ENCODE peak calls at places on chromosome 15, in six cellular contexts. One of them, this sample, is unnamed.

GRCh38 chr15:77716632-77717343 is 84.1 kb upstream of the LINGO1 start:
- DNase-seq in SK-N-SH: peak
- DNase-seq in K562: no peak
- DNase-seq in GM12878: no peak
- DNase-seq in H1: no peak
- DNase-seq in HCT116: no peak
- DNase-seq in this sample: no peak

GRCh38 chr15:75149911-75150709 is 51.6 kb upstream of the C15orf39 start:
- DNase-seq in H1: no peak
- DNase-seq in K562: peak
- DNase-seq in HCT116: peak
- DNase-seq in GM12878: no peak
- DNase-seq in SK-N-SH: no peak
- DNase-seq in this sample: no peak

GRCh38 chr15:90711418-90711824 is 5.7 kb upstream of the BLM start:
- DNase-seq in K562: no peak
- DNase-seq in H1: no peak
- DNase-seq in GM12878: no peak
- DNase-seq in HCT116: no peak
- DNase-seq in SK-N-SH: no peak
- DNase-seq in this sample: no peak

GRCh38 chr15:44289352-44289790 is 852 bp downstream of the GOLM2 start:
- DNase-seq in K562: no peak
- DNase-seq in H1: no peak
- DNase-seq in HCT116: no peak
- DNase-seq in GM12878: no peak
- DNase-seq in SK-N-SH: no peak
- DNase-seq in this sample: no peak

GRCh38 chr15:59999064-59999377 is 5.1 kb upstream of the FOXB1 start:
- DNase-seq in K562: no peak
- DNase-seq in H1: no peak
- DNase-seq in GM12878: no peak
- DNase-seq in HCT116: no peak
- DNase-seq in SK-N-SH: peak
- DNase-seq in this sample: no peak

GRCh38 chr15:29343229-29343628 is 73.6 kb upstream of the NSMCE3 start:
- DNase-seq in SK-N-SH: no peak
- DNase-seq in K562: no peak
- DNase-seq in HCT116: no peak
- DNase-seq in H1: no peak
- DNase-seq in GM12878: no peak
- DNase-seq in this sample: no peak

GRCh38 chr15:58248504-58248842 is 110.3 kb downstream of the AQP9 start:
- DNase-seq in SK-N-SH: no peak
- DNase-seq in HCT116: no peak
- DNase-seq in H1: no peak
- DNase-seq in K562: no peak
- DNase-seq in GM12878: no peak
- DNase-seq in this sample: no peak

GRCh38 chr15:27970661-27971392 is 128.3 kb downstream of the OCA2 start:
- DNase-seq in HCT116: no peak
- DNase-seq in K562: no peak
- DNase-seq in H1: no peak
- DNase-seq in SK-N-SH: no peak
- DNase-seq in GM12878: no peak
- DNase-seq in this sample: no peak

DNA sequence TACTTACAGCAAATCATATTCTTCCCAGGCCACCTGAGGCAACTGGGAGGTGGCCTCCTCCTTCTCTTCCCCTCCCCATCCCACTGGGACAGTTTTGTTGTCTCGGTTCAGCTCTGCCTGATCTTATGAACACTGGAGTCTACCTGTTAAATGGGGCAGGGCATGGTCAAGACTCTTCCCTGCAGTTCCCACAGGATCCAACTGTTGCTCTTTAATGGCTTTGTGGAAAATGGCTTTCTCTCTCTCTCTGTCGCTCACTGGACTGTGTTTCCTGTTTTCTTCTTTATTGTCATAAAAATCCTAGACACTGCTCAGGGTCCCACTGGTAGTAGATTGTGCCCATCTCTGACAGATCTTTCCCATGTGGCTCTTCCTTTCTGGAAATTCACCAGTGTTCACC is 40.2 kb downstream of the SLC27A2 start:
- DNase-seq in SK-N-SH: no peak
- DNase-seq in K562: no peak
- DNase-seq in H1: no peak
- DNase-seq in GM12878: no peak
- DNase-seq in HCT116: no peak
- DNase-seq in this sample: no peak
- TF ChIP-seq JUND in SK-N-SH: no peak
- TF ChIP-seq JUND in K562: no peak
- TF ChIP-seq JUND in H1: no peak
- TF ChIP-seq JUND in GM12878: no peak
- TF ChIP-seq JUND in HCT116: no peak
- TF ChIP-seq JUND in this sample: no peak

DNA sequence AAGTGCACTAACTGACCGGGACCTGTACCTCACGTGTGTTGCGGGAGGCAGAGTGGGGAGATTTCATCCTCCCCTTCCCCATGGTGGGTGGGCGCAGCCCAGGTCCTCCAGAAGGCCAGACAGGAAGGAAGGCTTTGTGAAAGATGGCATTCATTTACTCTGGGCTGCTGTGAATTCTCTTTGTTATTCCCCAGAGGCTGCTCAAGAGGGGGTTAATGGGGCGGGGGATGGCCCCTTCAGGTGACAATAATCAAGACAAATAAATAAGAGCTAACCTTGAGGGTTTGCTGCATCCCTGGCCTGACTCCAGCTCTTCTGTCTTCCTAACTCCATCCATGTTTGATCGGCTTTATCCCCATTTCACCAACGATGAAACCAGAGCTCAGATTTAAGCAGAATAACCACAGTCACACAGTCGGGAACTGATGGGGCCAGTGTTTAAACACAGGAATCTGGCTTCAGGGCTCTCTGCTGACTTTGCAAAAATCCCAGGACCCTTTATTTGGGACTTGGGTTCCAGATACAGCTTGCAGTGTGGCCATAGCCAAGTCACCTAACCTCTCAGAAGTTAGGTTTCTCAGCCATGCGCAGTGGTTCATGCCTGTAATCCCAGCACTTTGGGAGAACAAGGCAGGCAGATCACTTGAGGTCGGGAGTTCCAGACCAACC is 16.5 kb downstream of the PIF1 start:
- DNase-seq in HCT116: no peak
- DNase-seq in GM12878: no peak
- DNase-seq in H1: peak
- DNase-seq in K562: no peak
- DNase-seq in SK-N-SH: peak
- DNase-seq in this sample: no peak
- TF ChIP-seq JUND in HCT116: no peak
- TF ChIP-seq JUND in GM12878: no peak
- TF ChIP-seq JUND in H1: no peak
- TF ChIP-seq JUND in K562: no peak
- TF ChIP-seq JUND in SK-N-SH: no peak
- TF ChIP-seq JUND in this sample: no peak

GRCh38 chr15:85687329-85687728 is 107.4 kb downstream of the KLHL25 start:
- DNase-seq in GM12878: no peak
- DNase-seq in K562: no peak
- DNase-seq in H1: no peak
- DNase-seq in SK-N-SH: no peak
- DNase-seq in HCT116: no peak
- DNase-seq in this sample: no peak

GRCh38 chr15:85691350-85692240 is 103.1 kb downstream of the KLHL25 start:
- DNase-seq in GM12878: peak
- DNase-seq in SK-N-SH: no peak
- DNase-seq in HCT116: no peak
- DNase-seq in K562: no peak
- DNase-seq in H1: no peak
- DNase-seq in this sample: no peak

GRCh38 chr15:85690546-85691226 is 104.0 kb downstream of the KLHL25 start:
- DNase-seq in H1: no peak
- DNase-seq in SK-N-SH: no peak
- DNase-seq in K562: no peak
- DNase-seq in HCT116: no peak
- DNase-seq in GM12878: peak
- DNase-seq in this sample: no peak

GRCh38 chr15:85688703-85689102 is 106.0 kb downstream of the KLHL25 start:
- DNase-seq in HCT116: no peak
- DNase-seq in SK-N-SH: no peak
- DNase-seq in H1: no peak
- DNase-seq in K562: no peak
- DNase-seq in GM12878: no peak
- DNase-seq in this sample: no peak

DNA sequence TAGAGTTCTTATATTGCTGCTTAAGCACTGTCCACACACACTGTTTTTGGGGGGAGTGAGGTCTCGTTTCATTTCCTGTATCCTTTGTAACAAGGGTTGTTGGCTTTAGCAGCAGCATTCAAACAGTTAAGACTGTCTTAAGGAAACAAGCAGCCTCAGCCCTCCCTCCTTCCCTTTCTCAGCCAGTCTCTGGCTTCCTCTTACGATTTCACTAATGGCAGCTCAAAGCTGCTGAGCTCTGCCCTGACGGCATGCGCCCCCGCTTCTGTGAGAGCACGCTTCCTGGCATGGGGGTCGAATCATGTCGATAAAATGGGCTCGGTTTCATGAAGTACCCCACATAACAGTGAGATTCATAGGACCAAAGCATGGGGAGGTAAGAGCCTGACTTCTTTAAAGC is 105.0 kb downstream of the KLHL25 start:
- DNase-seq in H1: peak
- DNase-seq in K562: no peak
- DNase-seq in GM12878: peak
- DNase-seq in SK-N-SH: no peak
- DNase-seq in HCT116: no peak
- DNase-seq in this sample: no peak
- TF ChIP-seq JUND in H1: no peak
- TF ChIP-seq JUND in K562: no peak
- TF ChIP-seq JUND in GM12878: no peak
- TF ChIP-seq JUND in SK-N-SH: no peak
- TF ChIP-seq JUND in HCT116: no peak
- TF ChIP-seq JUND in this sample: no peak

DNA sequence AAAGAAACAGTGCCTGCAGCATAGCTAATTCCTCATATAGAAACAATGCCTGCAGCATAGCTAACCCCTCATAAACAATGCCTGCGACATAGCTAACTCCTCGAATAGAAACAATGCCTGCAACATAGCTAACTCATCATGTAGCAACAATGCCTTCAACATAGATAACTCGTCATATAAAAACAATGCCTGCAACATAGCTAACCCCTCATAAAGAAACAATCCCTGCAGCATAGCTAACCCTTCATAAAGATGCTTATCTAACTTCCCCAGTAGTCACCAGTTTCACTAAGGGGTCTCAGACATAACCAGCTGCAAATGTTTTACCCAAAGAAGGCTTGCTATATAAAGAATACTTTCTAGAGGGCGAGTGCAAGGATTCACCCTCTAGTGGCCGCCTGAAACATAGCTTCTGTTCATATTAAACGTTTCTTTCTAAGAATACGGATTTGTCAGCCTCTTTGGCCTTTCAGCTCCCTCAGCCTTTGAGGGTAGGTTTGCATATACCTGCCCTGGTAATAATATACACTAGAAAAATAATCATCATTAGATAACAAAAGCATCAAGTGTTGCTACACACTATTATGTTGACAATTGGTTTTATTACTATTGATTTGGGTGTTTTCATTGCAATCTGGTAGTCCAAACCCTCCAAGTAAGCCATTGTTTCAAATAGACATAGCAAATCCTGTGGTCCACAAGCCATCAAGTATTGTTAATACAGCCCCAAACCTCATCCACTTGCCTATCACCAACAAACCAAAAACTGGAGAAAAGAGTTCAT is 44.4 kb upstream of the FAN1 start:
- DNase-seq in SK-N-SH: peak
- DNase-seq in HCT116: peak
- DNase-seq in GM12878: no peak
- DNase-seq in H1: no peak
- DNase-seq in K562: peak
- DNase-seq in this sample: peak
- TF ChIP-seq JUND in SK-N-SH: no peak
- TF ChIP-seq JUND in HCT116: no peak
- TF ChIP-seq JUND in GM12878: no peak
- TF ChIP-seq JUND in H1: no peak
- TF ChIP-seq JUND in K562: no peak
- TF ChIP-seq JUND in this sample: no peak

DNA sequence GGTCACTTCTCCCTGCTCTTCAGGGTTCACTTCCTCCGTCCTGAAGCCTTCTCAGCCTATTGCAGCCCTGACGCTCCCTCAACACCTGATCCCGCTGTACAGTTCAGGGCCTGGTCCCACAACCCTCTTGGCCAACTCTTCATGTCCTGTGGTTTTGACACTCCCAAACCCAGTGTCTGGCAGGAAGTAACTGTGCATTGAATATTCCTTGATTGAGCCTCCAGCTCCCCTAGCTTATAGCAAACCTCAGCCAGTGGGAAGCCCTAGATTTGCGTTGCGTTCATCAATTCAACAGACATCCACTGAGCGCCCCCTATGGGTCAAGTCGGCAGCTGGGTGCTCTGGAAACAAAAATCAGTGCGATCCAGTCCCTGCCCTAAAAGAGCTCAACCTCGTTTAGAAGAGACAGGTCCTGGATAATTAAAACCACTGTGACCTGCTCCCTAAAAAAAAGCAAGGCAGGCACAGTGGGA is 13.5 kb downstream of the UBAP1L start:
- DNase-seq in K562: peak
- DNase-seq in HCT116: peak
- DNase-seq in SK-N-SH: peak
- DNase-seq in H1: peak
- DNase-seq in GM12878: no peak
- DNase-seq in this sample: peak
- TF ChIP-seq JUND in K562: no peak
- TF ChIP-seq JUND in HCT116: no peak
- TF ChIP-seq JUND in SK-N-SH: no peak
- TF ChIP-seq JUND in H1: no peak
- TF ChIP-seq JUND in GM12878: no peak
- TF ChIP-seq JUND in this sample: no peak

DNA sequence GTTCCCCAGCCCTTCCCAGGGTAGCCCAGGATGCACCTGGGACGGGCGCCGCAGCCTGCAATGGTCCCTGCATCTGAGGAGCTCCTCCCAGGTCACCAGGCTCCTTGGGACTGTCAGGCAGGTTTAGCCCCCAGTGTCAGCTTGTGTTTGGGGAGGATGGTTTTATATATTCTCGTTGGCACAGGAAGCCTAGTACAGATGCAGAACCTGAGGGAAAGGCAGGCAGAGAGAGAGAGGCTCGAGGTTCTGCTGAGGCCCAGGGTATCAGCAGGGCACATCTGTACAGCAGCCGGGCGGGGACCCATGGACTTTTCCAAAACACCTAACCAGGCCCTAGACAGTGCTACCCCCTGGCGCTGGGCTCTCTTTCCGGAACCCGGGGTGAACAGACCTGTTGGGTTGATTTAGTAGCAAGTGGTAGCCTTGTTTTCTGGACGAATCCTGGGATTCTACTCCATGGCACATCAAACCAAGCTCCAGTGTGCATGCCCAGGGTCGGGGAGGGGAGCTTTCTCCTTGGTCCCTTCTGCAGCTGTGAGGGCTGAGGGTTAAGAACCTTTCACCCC is 8.6 kb downstream of the PAK6 start:
- DNase-seq in SK-N-SH: no peak
- DNase-seq in K562: no peak
- DNase-seq in HCT116: no peak
- DNase-seq in GM12878: no peak
- DNase-seq in H1: no peak
- DNase-seq in this sample: no peak
- TF ChIP-seq JUND in SK-N-SH: no peak
- TF ChIP-seq JUND in K562: no peak
- TF ChIP-seq JUND in HCT116: no peak
- TF ChIP-seq JUND in GM12878: no peak
- TF ChIP-seq JUND in H1: no peak
- TF ChIP-seq JUND in this sample: no peak